ENCODE peak calls at places on chromosomes 13 and 19, in seven cellular contexts. One of them, this sample, is unnamed.

GRCh38 chr19:49710372-49710951 is 19.5 kb downstream of the CPT1C start:
- DNase-seq in GM06990: no peak
- DNase-seq in Peyer's patch: no peak
- DNase-seq in thoracic aorta: no peak
- DNase-seq in pancreas: no peak
- DNase-seq in endodermal cell: no peak
- DNase-seq in cardiac fibroblast: peak
- DNase-seq in this sample: no peak

GRCh38 chr19:6038634-6039405 is 60.9 kb upstream of the RANBP3 start:
- DNase-seq in GM06990: peak
- DNase-seq in Peyer's patch: no peak
- DNase-seq in thoracic aorta: no peak
- DNase-seq in pancreas: no peak
- DNase-seq in endodermal cell: no peak
- DNase-seq in cardiac fibroblast: no peak
- DNase-seq in this sample: no peak

GRCh38 chr13:29999492-30000372 is 149.3 kb upstream of the UBL3 start:
- DNase-seq in GM06990: no peak
- DNase-seq in Peyer's patch: no peak
- DNase-seq in thoracic aorta: no peak
- DNase-seq in pancreas: no peak
- DNase-seq in endodermal cell: no peak
- DNase-seq in cardiac fibroblast: no peak
- DNase-seq in this sample: no peak

GRCh38 chr19:18542936-18543813 is at the start of gene FKBP8:
- DNase-seq in GM06990: peak
- DNase-seq in Peyer's patch: peak
- DNase-seq in thoracic aorta: peak
- DNase-seq in pancreas: peak
- DNase-seq in endodermal cell: peak
- DNase-seq in cardiac fibroblast: peak
- DNase-seq in this sample: peak

GRCh38 chr13:68927387-68928026 is 1180.1 kb upstream of the ATXN8OS start:
- DNase-seq in GM06990: no peak
- DNase-seq in Peyer's patch: no peak
- DNase-seq in thoracic aorta: no peak
- DNase-seq in pancreas: no peak
- DNase-seq in endodermal cell: peak
- DNase-seq in cardiac fibroblast: no peak
- DNase-seq in this sample: no peak

GRCh38 chr13:97192166-97192565 is 30.0 kb upstream of the MBNL2 start:
- DNase-seq in GM06990: no peak
- DNase-seq in Peyer's patch: no peak
- DNase-seq in thoracic aorta: no peak
- DNase-seq in pancreas: no peak
- DNase-seq in endodermal cell: no peak
- DNase-seq in cardiac fibroblast: no peak
- DNase-seq in this sample: no peak

GRCh38 chr13:95676100-95676774 is 702 bp upstream of the DNAJC3 start:
- DNase-seq in GM06990: no peak
- DNase-seq in Peyer's patch: peak
- DNase-seq in thoracic aorta: no peak
- DNase-seq in pancreas: no peak
- DNase-seq in endodermal cell: no peak
- DNase-seq in cardiac fibroblast: peak
- DNase-seq in this sample: no peak

GRCh38 chr19:38930776-38931761 is at the start of gene MRPS12:
- DNase-seq in GM06990: peak
- DNase-seq in Peyer's patch: peak
- DNase-seq in thoracic aorta: peak
- DNase-seq in pancreas: peak
- DNase-seq in endodermal cell: peak
- DNase-seq in cardiac fibroblast: peak
- DNase-seq in this sample: peak

GRCh38 chr13:103099894-103100293 is 33.7 kb upstream of the SLC10A2 start:
- DNase-seq in GM06990: no peak
- DNase-seq in Peyer's patch: no peak
- DNase-seq in thoracic aorta: no peak
- DNase-seq in pancreas: no peak
- DNase-seq in endodermal cell: no peak
- DNase-seq in cardiac fibroblast: no peak
- DNase-seq in this sample: no peak

GRCh38 chr19:53982056-53982455 is 9.4 kb upstream of the CACNG6 start:
- DNase-seq in GM06990: no peak
- DNase-seq in Peyer's patch: no peak
- DNase-seq in thoracic aorta: no peak
- DNase-seq in pancreas: no peak
- DNase-seq in endodermal cell: peak
- DNase-seq in cardiac fibroblast: peak
- DNase-seq in this sample: no peak

GRCh38 chr19:30036154-30037129 is 94.4 kb downstream of the URI1 start:
- DNase-seq in GM06990: no peak
- DNase-seq in Peyer's patch: no peak
- DNase-seq in thoracic aorta: no peak
- DNase-seq in pancreas: no peak
- DNase-seq in endodermal cell: no peak
- DNase-seq in cardiac fibroblast: no peak
- DNase-seq in this sample: no peak

GRCh38 chr13:81686877-81687276 is 1346.0 kb upstream of the SPRY2 start:
- DNase-seq in GM06990: no peak
- DNase-seq in Peyer's patch: no peak
- DNase-seq in thoracic aorta: no peak
- DNase-seq in pancreas: no peak
- DNase-seq in endodermal cell: no peak
- DNase-seq in cardiac fibroblast: no peak
- DNase-seq in this sample: no peak

GRCh38 chr13:114313061-114313860 is 1.0 kb upstream of the CHAMP1 start:
- DNase-seq in GM06990: peak
- DNase-seq in Peyer's patch: no peak
- DNase-seq in thoracic aorta: no peak
- DNase-seq in pancreas: no peak
- DNase-seq in endodermal cell: no peak
- DNase-seq in cardiac fibroblast: no peak
- DNase-seq in this sample: no peak

GRCh38 chr19:45468159-45468651 is 409 bp downstream of the FOSB start:
- DNase-seq in GM06990: peak
- DNase-seq in Peyer's patch: no peak
- DNase-seq in thoracic aorta: no peak
- DNase-seq in pancreas: no peak
- DNase-seq in endodermal cell: peak
- DNase-seq in cardiac fibroblast: no peak
- DNase-seq in this sample: no peak

GRCh38 chr13:103471896-103472295 is 405.7 kb upstream of the SLC10A2 start:
- DNase-seq in GM06990: no peak
- DNase-seq in Peyer's patch: no peak
- DNase-seq in thoracic aorta: no peak
- DNase-seq in pancreas: no peak
- DNase-seq in endodermal cell: peak
- DNase-seq in cardiac fibroblast: no peak
- DNase-seq in this sample: no peak

GRCh38 chr13:21683034-21683733 is 12.3 kb downstream of the FGF9 start:
- DNase-seq in GM06990: no peak
- DNase-seq in Peyer's patch: no peak
- DNase-seq in thoracic aorta: no peak
- DNase-seq in pancreas: no peak
- DNase-seq in endodermal cell: no peak
- DNase-seq in cardiac fibroblast: no peak
- DNase-seq in this sample: no peak

GRCh38 chr19:48445256-48445605 is 552 bp upstream of the GRWD1 start:
- DNase-seq in GM06990: no peak
- DNase-seq in Peyer's patch: no peak
- DNase-seq in thoracic aorta: no peak
- DNase-seq in pancreas: no peak
- DNase-seq in endodermal cell: peak
- DNase-seq in cardiac fibroblast: peak
- DNase-seq in this sample: no peak

GRCh38 chr13:40191186-40191980 is 475.1 kb downstream of the FOXO1 start:
- DNase-seq in GM06990: no peak
- DNase-seq in Peyer's patch: no peak
- DNase-seq in thoracic aorta: no peak
- DNase-seq in pancreas: no peak
- DNase-seq in endodermal cell: no peak
- DNase-seq in cardiac fibroblast: peak
- DNase-seq in this sample: no peak

GRCh38 chr13:39596685-39597084 is 6.3 kb downstream of the LHFPL6 start:
- DNase-seq in GM06990: no peak
- DNase-seq in Peyer's patch: no peak
- DNase-seq in thoracic aorta: no peak
- DNase-seq in pancreas: no peak
- DNase-seq in endodermal cell: no peak
- DNase-seq in cardiac fibroblast: no peak
- DNase-seq in this sample: no peak

GRCh38 chr19:45404557-45405434 is at the start of gene PPP1R13L:
- DNase-seq in GM06990: no peak
- DNase-seq in Peyer's patch: peak
- DNase-seq in thoracic aorta: peak
- DNase-seq in pancreas: peak
- DNase-seq in endodermal cell: peak
- DNase-seq in cardiac fibroblast: peak
- DNase-seq in this sample: peak

GRCh38 chr13:79194272-79194671 is 211.8 kb downstream of the RBM26 start:
- DNase-seq in GM06990: peak
- DNase-seq in Peyer's patch: peak
- DNase-seq in thoracic aorta: no peak
- DNase-seq in pancreas: no peak
- DNase-seq in endodermal cell: no peak
- DNase-seq in cardiac fibroblast: no peak
- DNase-seq in this sample: no peak

GRCh38 chr13:53064721-53065120 is 36.1 kb downstream of the OLFM4 start:
- DNase-seq in GM06990: no peak
- DNase-seq in Peyer's patch: no peak
- DNase-seq in thoracic aorta: no peak
- DNase-seq in pancreas: peak
- DNase-seq in endodermal cell: no peak
- DNase-seq in cardiac fibroblast: no peak
- DNase-seq in this sample: no peak

GRCh38 chr13:28423010-28423409 is 71.9 kb downstream of the FLT1 start:
- DNase-seq in GM06990: peak
- DNase-seq in Peyer's patch: peak
- DNase-seq in thoracic aorta: no peak
- DNase-seq in pancreas: peak
- DNase-seq in endodermal cell: no peak
- DNase-seq in cardiac fibroblast: no peak
- DNase-seq in this sample: peak

GRCh38 chr19:55526216-55527196 is 10.4 kb downstream of the SBK2 start:
- DNase-seq in GM06990: no peak
- DNase-seq in Peyer's patch: no peak
- DNase-seq in thoracic aorta: no peak
- DNase-seq in pancreas: peak
- DNase-seq in endodermal cell: peak
- DNase-seq in cardiac fibroblast: peak
- DNase-seq in this sample: peak

GRCh38 chr19:40600086-40600917 is 867 bp upstream of the LTBP4 start:
- DNase-seq in GM06990: no peak
- DNase-seq in Peyer's patch: no peak
- DNase-seq in thoracic aorta: no peak
- DNase-seq in pancreas: no peak
- DNase-seq in endodermal cell: peak
- DNase-seq in cardiac fibroblast: no peak
- DNase-seq in this sample: peak

GRCh38 chr13:45601680-45602079 is 13.9 kb downstream of the ERICH6B start:
- DNase-seq in GM06990: no peak
- DNase-seq in Peyer's patch: no peak
- DNase-seq in thoracic aorta: no peak
- DNase-seq in pancreas: no peak
- DNase-seq in endodermal cell: no peak
- DNase-seq in cardiac fibroblast: no peak
- DNase-seq in this sample: no peak

GRCh38 chr19:47649588-47649987 is 40.7 kb downstream of the BICRA start:
- DNase-seq in GM06990: no peak
- DNase-seq in Peyer's patch: no peak
- DNase-seq in thoracic aorta: no peak
- DNase-seq in pancreas: no peak
- DNase-seq in endodermal cell: no peak
- DNase-seq in cardiac fibroblast: no peak
- DNase-seq in this sample: no peak

GRCh38 chr13:28657784-28658538 is 969 bp upstream of the POMP start:
- DNase-seq in GM06990: peak
- DNase-seq in Peyer's patch: no peak
- DNase-seq in thoracic aorta: no peak
- DNase-seq in pancreas: no peak
- DNase-seq in endodermal cell: no peak
- DNase-seq in cardiac fibroblast: peak
- DNase-seq in this sample: no peak

GRCh38 chr19:34188388-34188787 is 16.1 kb downstream of the LSM14A start:
- DNase-seq in GM06990: no peak
- DNase-seq in Peyer's patch: no peak
- DNase-seq in thoracic aorta: no peak
- DNase-seq in pancreas: no peak
- DNase-seq in endodermal cell: no peak
- DNase-seq in cardiac fibroblast: no peak
- DNase-seq in this sample: no peak

GRCh38 chr19:11293468-11294389 is 2.2 kb upstream of the TSPAN16 start:
- DNase-seq in GM06990: peak
- DNase-seq in Peyer's patch: peak
- DNase-seq in thoracic aorta: peak
- DNase-seq in pancreas: peak
- DNase-seq in endodermal cell: peak
- DNase-seq in cardiac fibroblast: peak
- DNase-seq in this sample: peak
- TF ChIP-seq CTCF in GM06990: peak
- TF ChIP-seq CTCF in Peyer's patch: peak
- TF ChIP-seq CTCF in thoracic aorta: peak
- TF ChIP-seq CTCF in pancreas: peak
- TF ChIP-seq CTCF in endodermal cell: peak
- TF ChIP-seq CTCF in cardiac fibroblast: peak
- TF ChIP-seq CTCF in this sample: peak

DNA sequence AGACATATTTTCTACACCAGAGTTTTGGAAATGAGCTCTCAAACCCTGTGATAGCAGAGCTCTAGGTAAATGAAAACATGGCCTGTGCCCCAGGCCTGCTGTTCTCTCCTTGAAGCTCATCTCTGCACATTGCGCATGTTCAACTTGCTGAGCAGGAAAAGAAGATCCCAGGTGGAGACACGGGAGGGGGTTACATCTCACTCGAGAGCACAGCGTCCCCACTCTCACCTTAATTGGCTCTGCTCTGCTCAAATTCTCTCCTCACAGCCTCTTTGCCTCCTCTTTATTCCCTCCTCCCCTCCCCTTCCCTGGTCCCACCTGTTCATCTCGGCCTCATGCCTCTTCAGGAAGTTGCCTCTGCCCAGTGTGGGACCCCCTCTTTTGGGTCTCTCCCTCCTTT is 44.7 kb downstream of the RGCC start:
- DNase-seq in GM06990: no peak
- DNase-seq in Peyer's patch: no peak
- DNase-seq in thoracic aorta: no peak
- DNase-seq in pancreas: no peak
- DNase-seq in endodermal cell: no peak
- DNase-seq in cardiac fibroblast: no peak
- DNase-seq in this sample: no peak
- H3K4me3 ChIP-seq in GM06990: no peak
- H3K4me3 ChIP-seq in Peyer's patch: no peak
- H3K4me3 ChIP-seq in thoracic aorta: no peak
- H3K4me3 ChIP-seq in pancreas: no peak
- H3K4me3 ChIP-seq in endodermal cell: no peak
- H3K4me3 ChIP-seq in cardiac fibroblast: no peak
- H3K4me3 ChIP-seq in this sample: no peak

GRCh38 chr13:75442736-75443234 is 39.2 kb downstream of the TBC1D4 start:
- DNase-seq in GM06990: no peak
- DNase-seq in Peyer's patch: no peak
- DNase-seq in thoracic aorta: no peak
- DNase-seq in pancreas: no peak
- DNase-seq in endodermal cell: no peak
- DNase-seq in cardiac fibroblast: peak
- DNase-seq in this sample: no peak
- TF ChIP-seq CTCF in GM06990: no peak
- TF ChIP-seq CTCF in Peyer's patch: no peak
- TF ChIP-seq CTCF in thoracic aorta: no peak
- TF ChIP-seq CTCF in pancreas: no peak
- TF ChIP-seq CTCF in endodermal cell: no peak
- TF ChIP-seq CTCF in cardiac fibroblast: no peak
- TF ChIP-seq CTCF in this sample: no peak

GRCh38 chr19:1872807-1873523 is 9.6 kb upstream of the KLF16 start:
- DNase-seq in GM06990: no peak
- DNase-seq in Peyer's patch: no peak
- DNase-seq in thoracic aorta: no peak
- DNase-seq in pancreas: no peak
- DNase-seq in endodermal cell: no peak
- DNase-seq in cardiac fibroblast: no peak
- DNase-seq in this sample: no peak
- H3K4me3 ChIP-seq in GM06990: no peak
- H3K4me3 ChIP-seq in Peyer's patch: no peak
- H3K4me3 ChIP-seq in thoracic aorta: peak
- H3K4me3 ChIP-seq in pancreas: peak
- H3K4me3 ChIP-seq in endodermal cell: no peak
- H3K4me3 ChIP-seq in cardiac fibroblast: no peak
- H3K4me3 ChIP-seq in this sample: peak

This sample was measured in left ventricle myocardium inferior.